ENCODE peak calls at places on chromosomes 13 and 19, in four cellular contexts. C is mammary epithelial cell, U is endothelial cell of umbilical vein, O is fibroblast of lung. X is an unnamed sample.

GRCh38 chr19:39643591-39643990 is 12.1 kb upstream of the LGALS16 start:
- DNase-seq in C (no peak), U (no peak), O (no peak), X (no peak)

GRCh38 chr13:25733061-25733491 is 318.7 kb downstream of the SHISA2 start:
- DNase-seq in O (no peak), C (peak), U (no peak), X (no peak)

GRCh38 chr19:35269425-35270117 is 809 bp downstream of the USF2 start:
- DNase-seq in U (peak), O (peak), C (peak), X (peak)

GRCh38 chr13:59880468-59880867 is 283.3 kb downstream of the DIAPH3 start:
- DNase-seq in U (no peak), C (peak), O (peak), X (no peak)

GRCh38 chr19:1027953-1028902 is 1.8 kb downstream of the CNN2 start:
- DNase-seq in U (peak), O (peak), C (peak), X (peak)

GRCh38 chr19:16412596-16413355 is 59.0 kb downstream of the EPS15L1 start:
- DNase-seq in C (no peak), U (no peak), O (no peak), X (no peak)

GRCh38 chr19:56554272-56554869 is 12.9 kb upstream of the ZNF470 start:
- DNase-seq in C (no peak), O (peak), U (no peak), X (no peak)

GRCh38 chr19:10230155-10230903 is 802 bp downstream of the S1PR2 start:
- DNase-seq in C (no peak), O (peak), U (no peak), X (peak)

GRCh38 chr13:99969368-99969933 is 2.1 kb downstream of the ZIC5 start:
- DNase-seq in O (no peak), U (no peak), C (no peak), X (peak)

GRCh38 chr19:50772408-50773311 is 2.4 kb downstream of the GPR32 start:
- DNase-seq in C (no peak), O (no peak), U (peak), X (peak)

GRCh38 chr19:17488593-17489391 is 18.5 kb downstream of the SLC27A1 start:
- DNase-seq in U (peak), O (peak), C (peak), X (peak)

GRCh38 chr13:30827578-30827925 is 78.5 kb upstream of the MEDAG start:
- DNase-seq in O (no peak), C (no peak), U (no peak), X (no peak)

GRCh38 chr19:40718774-40719391 is 2.0 kb downstream of the ITPKC start:
- DNase-seq in U (peak), C (peak), O (peak), X (peak)

GRCh38 chr19:27705896-27706295 is 1507.1 kb downstream of the UQCRFS1 start:
- DNase-seq in O (no peak), C (no peak), U (no peak), X (no peak)

GRCh38 chr19:45494261-45494916 is 2.5 kb downstream of the RTN2 start:
- DNase-seq in O (no peak), U (no peak), C (no peak), X (no peak)

GRCh38 chr19:55552206-55552605 is 6.9 kb upstream of the SBK3 start:
- DNase-seq in O (no peak), C (peak), U (no peak), X (peak)

GRCh38 chr13:32113564-32113963 is 82.0 kb downstream of the FRY start:
- DNase-seq in C (no peak), O (no peak), U (peak), X (no peak)

GRCh38 chr13:30805132-30805537 is 69.8 kb downstream of the ALOX5AP start:
- DNase-seq in U (no peak), O (no peak), C (no peak), X (no peak)

GRCh38 chr13:110055089-110055488 is 251.9 kb downstream of the COL4A1 start:
- DNase-seq in U (no peak), C (peak), O (no peak), X (peak)
- H2AFZ ChIP-seq in U (no peak), C (no peak), O (no peak), X (no peak)

DNA sequence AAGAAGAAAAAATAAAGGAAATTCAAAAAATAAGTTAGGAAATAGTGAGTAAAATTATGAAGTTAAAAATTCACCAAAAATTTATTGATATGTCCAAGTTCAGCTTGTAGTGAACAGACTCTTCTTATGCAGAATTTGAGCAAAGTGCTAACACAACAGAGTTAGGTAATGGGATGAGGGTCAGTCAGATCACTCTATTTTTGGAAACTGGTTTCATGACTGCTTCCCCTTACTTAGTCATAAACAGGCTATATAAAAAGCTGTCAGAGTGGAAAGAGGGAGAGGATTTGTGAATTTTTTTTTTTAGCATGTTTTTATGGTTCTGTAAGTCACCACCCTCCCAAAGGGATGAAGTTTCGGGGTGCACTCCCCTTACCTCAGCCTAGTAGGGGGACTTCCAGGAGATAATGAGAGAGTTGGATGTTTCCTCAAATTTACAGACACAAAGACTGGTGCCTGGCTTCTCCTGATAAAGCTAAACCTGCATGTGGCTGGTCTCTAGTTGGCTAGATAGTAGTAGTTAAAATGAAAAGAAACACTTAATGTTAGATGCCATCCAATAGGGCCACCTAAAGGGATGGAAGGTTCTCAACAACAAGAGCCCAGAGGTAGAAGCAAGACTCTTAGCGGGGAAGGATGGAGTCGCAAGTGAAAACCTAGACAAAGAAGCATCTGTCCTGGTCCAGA is 4.5 kb downstream of the CPB2 start:
- DNase-seq in U (no peak), O (no peak), C (no peak), X (no peak)
- H2AFZ ChIP-seq in U (no peak), O (no peak), C (no peak), X (no peak)

DNA sequence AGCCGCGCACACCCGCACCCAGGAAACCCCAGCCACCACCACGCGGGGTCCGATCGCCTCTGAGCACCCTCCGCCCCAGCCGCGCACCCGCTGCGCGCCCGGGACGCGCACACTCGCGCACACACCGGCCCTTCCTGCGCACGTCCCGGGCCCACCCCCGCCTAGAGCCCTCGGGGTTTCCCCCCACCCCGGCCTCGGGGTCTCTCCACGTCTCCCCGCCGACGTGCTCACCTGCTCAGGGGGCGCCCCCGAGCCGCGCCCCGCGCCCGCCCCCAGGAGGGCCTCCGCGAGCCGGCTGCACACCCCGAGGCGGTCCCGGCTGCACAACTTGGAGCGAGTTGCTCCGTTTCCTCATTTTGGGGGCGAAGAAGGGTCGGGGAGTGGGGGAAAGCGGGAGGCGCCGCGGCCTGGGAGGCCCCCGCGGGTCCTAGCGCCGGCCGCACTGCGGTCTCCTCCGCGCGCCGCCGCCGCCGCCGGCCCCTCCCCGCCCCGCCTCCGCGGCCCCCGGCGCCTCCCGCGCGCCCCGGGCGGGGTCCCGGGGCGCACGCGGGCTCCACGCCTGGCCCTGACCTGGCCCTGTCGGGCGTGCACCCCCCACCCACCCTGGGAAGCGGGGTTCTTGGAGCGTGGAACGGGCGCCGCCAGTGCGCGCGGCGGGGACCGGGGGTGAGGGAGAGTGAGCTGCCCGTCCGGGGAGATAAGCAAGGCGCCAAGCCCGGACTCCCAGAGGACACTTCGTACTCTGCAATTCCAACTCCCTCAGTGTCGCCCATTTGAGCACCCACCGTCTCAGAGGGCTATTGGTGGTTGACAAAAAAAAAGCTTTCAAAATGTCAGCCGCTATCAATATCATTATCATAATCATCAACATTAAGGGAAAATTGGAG is at the start of gene MATK:
- DNase-seq in O (no peak), C (no peak), U (no peak), X (peak)
- H2AFZ ChIP-seq in O (no peak), C (no peak), U (no peak), X (no peak)

GRCh38 chr13:48573213-48573612 is 40.3 kb upstream of the RCBTB2 start:
- DNase-seq in O (no peak), U (peak), C (no peak), X (no peak)

GRCh38 chr13:48574036-48574796 is 41.3 kb upstream of the RCBTB2 start:
- DNase-seq in U (no peak), C (no peak), O (no peak), X (no peak)

GRCh38 chr13:48571121-48571901 is 38.4 kb upstream of the RCBTB2 start:
- DNase-seq in C (peak), U (peak), O (peak), X (peak)

GRCh38 chr13:48567521-48568331 is 34.8 kb upstream of the RCBTB2 start:
- DNase-seq in U (peak), O (peak), C (no peak), X (peak)

GRCh38 chr13:48570225-48570828 is 37.4 kb upstream of the RCBTB2 start:
- DNase-seq in C (no peak), U (no peak), O (no peak), X (no peak)
- H2AFZ ChIP-seq in C (peak), U (no peak), O (peak), X (peak)

X was measured in osteoblast.